ENCODE peak calls at places on chromosomes 6 and 20, in seven cellular contexts. L is OCI-LY7, N is stomach, F is IMR-90, O is tibial artery, X is lower lobe of right lung, P is neural progenitor cell. S is an unnamed sample.

GRCh38 chr6:111573892-111574800 is 31.5 kb downstream of the TRAF3IP2 start:
- DNase-seq in L (no peak), P (no peak), N (no peak), O (no peak), F (peak; percentile 98), X (no peak), S (peak; percentile 89)

GRCh38 chr20:4749326-4749725 is 27.6 kb downstream of the PRND start:
- DNase-seq in O (no peak), P (no peak), F (no peak), L (no peak), X (no peak), N (no peak), S (no peak)

GRCh38 chr20:6769953-6770831 is 2.7 kb downstream of the BMP2 start:
- DNase-seq in P (peak; percentile 64), F (no peak), X (peak; percentile 76), O (peak; percentile 29), N (peak; percentile 54), L (no peak), S (peak; percentile 75)

GRCh38 chr6:79802657-79803310 is 144.6 kb downstream of the ELOVL4 start:
- DNase-seq in O (no peak), X (no peak), P (no peak), L (no peak), N (no peak), F (no peak), S (no peak)

GRCh38 chr6:165774903-165775608 is 112.0 kb upstream of the PDE10A start:
- DNase-seq in P (no peak), X (no peak), N (no peak), O (no peak), L (no peak), F (no peak), S (no peak)

GRCh38 chr20:34815636-34816035 is 9.8 kb downstream of the NCOA6 start:
- DNase-seq in L (no peak), O (no peak), F (peak; percentile 33), P (no peak), X (no peak), N (no peak), S (peak; percentile 69)

GRCh38 chr6:145813285-145814034 is 1.1 kb downstream of the FBXO30 start:
- DNase-seq in O (no peak), X (no peak), P (no peak), N (no peak), L (peak; percentile 20), F (peak; percentile 84), S (peak; percentile 80)

GRCh38 chr6:136594671-136595070 is 44.4 kb upstream of the MAP7 start:
- DNase-seq in F (no peak), P (no peak), N (no peak), O (no peak), X (no peak), L (no peak), S (no peak)

GRCh38 chr6:126302191-126302590 is 37.7 kb upstream of the CENPW start:
- DNase-seq in O (no peak), X (no peak), P (no peak), L (no peak), N (no peak), F (no peak), S (no peak)

GRCh38 chr6:163533443-163533842 is 118.9 kb downstream of the QKI start:
- DNase-seq in O (no peak), X (no peak), L (no peak), N (no peak), F (peak; percentile 97), P (no peak), S (peak; percentile 80)

GRCh38 chr6:170231496-170232185 is 59.2 kb downstream of the DLL1 start:
- DNase-seq in O (no peak), P (peak; percentile 64), F (peak; percentile 6), L (no peak), N (no peak), X (no peak), S (no peak)

GRCh38 chr6:28988536-28989415 is 16.3 kb downstream of the ZNF311 start:
- DNase-seq in N (peak; percentile 39), O (no peak), F (peak; percentile 61), L (no peak), X (peak; percentile 79), P (peak; percentile 95), S (peak; percentile 39)

GRCh38 chr6:45320349-45320748 is 7.8 kb upstream of the RUNX2 start:
- DNase-seq in P (no peak), X (no peak), N (no peak), F (no peak), L (no peak), O (no peak), S (no peak)

GRCh38 chr6:45419574-45420082 is 41.9 kb upstream of the SUPT3H start:
- DNase-seq in O (no peak), F (no peak), N (peak; percentile 66), L (peak; percentile 21), X (peak; percentile 83), P (peak; percentile 82), S (peak; percentile 81)

GRCh38 chr6:28542440-28543293 is 17.0 kb downstream of the GPX5 start:
- DNase-seq in L (peak; percentile 60), O (no peak), N (no peak), F (peak; percentile 91), P (peak; percentile 97), X (peak; percentile 64), S (peak; percentile 86)

GRCh38 chr20:40689943-40690835 is 1.2 kb upstream of the MAFB start:
- DNase-seq in O (peak; percentile 94), N (peak; percentile 90), F (peak; percentile 79), X (peak; percentile 96), L (peak; percentile 71), P (peak; percentile 96), S (peak; percentile 99)

GRCh38 chr6:18307006-18307405 is 42.7 kb upstream of the DEK start:
- DNase-seq in O (no peak), L (no peak), X (no peak), F (peak; percentile 48), N (no peak), P (no peak), S (no peak)

GRCh38 chr6:77468939-77469338 is 5.6 kb upstream of the HTR1B start:
- DNase-seq in F (no peak), O (no peak), X (no peak), L (no peak), N (no peak), P (no peak), S (no peak)

GRCh38 chr6:2385584-2385983 is 140.2 kb upstream of the GMDS start:
- DNase-seq in L (no peak), O (no peak), F (no peak), P (no peak), N (no peak), X (no peak), S (no peak)

GRCh38 chr6:84414531-84414930 is 187.1 kb upstream of the CEP162 start:
- DNase-seq in N (no peak), P (no peak), X (no peak), F (no peak), L (no peak), O (no peak), S (no peak)

GRCh38 chr6:84417261-84417660 is 189.8 kb upstream of the CEP162 start:
- DNase-seq in F (peak; percentile 20), N (no peak), O (no peak), L (no peak), P (no peak), X (no peak), S (peak; percentile 62)

GRCh38 chr6:84415068-84415467 is 187.6 kb upstream of the CEP162 start:
- DNase-seq in N (no peak), F (no peak), O (no peak), P (no peak), X (no peak), L (no peak), S (no peak)

GRCh38 chr6:84415517-84415916 is 188.1 kb upstream of the CEP162 start:
- DNase-seq in L (no peak), F (no peak), X (no peak), N (no peak), P (no peak), O (no peak), S (no peak)

GRCh38 chr6:84416043-84416657 is 188.7 kb upstream of the CEP162 start:
- DNase-seq in L (no peak), X (no peak), O (no peak), P (no peak), F (no peak), N (no peak), S (peak; percentile 9)
- H3K27ac ChIP-seq in L (no peak overlapping the region), X (no peak overlapping the region), O (peak overlapping the region; percentile 8), P (no peak overlapping the region), F (no peak overlapping the region), N (no peak overlapping the region), S (no peak overlapping the region)

DNA sequence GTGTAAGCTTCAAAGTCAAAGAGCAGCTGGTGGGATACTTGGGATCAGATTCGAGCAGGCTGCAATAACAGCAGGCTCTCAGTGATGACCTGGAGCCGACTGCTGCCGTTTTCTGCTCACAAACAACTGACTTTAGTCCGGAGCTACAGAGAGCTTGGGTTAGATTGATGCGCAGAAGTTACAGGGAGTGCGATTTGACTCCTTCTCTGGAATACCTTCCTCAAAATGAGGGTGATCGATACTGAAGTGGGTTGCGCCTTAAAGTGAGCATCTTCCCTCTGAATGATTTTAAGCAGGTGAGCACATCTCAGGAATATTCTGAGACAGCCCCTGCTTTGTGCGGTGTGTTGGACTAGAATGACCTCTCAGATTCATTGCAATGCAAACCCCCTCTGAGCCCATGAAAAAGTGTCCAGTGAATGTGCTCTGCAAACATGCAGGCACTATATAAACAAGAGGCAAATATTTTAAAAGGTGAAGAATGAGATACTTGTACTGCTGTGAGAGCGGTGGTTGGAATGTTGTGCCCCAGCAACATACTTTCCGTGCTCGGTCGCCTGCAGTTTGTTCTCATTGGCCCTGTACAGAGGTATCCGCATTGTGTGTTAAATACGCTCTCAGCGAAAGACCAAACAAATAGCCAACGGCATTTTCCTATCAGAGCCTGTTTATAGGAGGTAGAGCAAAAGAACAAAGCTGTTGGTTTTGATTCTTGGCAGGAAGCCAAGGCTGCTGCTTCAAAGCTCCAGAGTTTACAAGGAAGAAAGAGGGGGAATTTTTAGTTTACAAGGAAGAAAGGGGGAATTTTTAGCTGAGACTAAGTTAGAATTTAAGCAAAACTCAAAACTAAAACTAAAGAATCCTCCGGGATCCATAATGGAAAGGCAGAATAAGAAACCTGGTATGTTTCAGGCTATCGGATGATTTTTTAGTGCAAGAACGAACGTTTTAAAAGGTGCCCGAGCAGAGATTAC is 67.7 kb downstream of the PHACTR2 start:
- DNase-seq in O (no peak), N (peak; percentile 57), P (peak; percentile 65), L (no peak), F (peak; percentile 76), X (peak; percentile 72), S (peak; percentile 66)
- H3K27ac ChIP-seq in O (peak overlapping the region; percentile 65), N (peak overlapping the region; percentile 82), P (no peak overlapping the region), L (no peak overlapping the region), F (peak overlapping the region; percentile 88), X (peak overlapping the region; percentile 71), S (no peak overlapping the region)

GRCh38 chr6:55643868-55644267 is 64.9 kb upstream of the HMGCLL1 start:
- DNase-seq in L (no peak), P (no peak), O (no peak), F (peak; percentile 62), X (no peak), N (no peak), S (no peak)
- H3K27ac ChIP-seq in L (no peak overlapping the region), P (no peak overlapping the region), O (no peak overlapping the region), F (no peak overlapping the region), X (no peak overlapping the region), N (no peak overlapping the region), S (no peak overlapping the region)

DNA sequence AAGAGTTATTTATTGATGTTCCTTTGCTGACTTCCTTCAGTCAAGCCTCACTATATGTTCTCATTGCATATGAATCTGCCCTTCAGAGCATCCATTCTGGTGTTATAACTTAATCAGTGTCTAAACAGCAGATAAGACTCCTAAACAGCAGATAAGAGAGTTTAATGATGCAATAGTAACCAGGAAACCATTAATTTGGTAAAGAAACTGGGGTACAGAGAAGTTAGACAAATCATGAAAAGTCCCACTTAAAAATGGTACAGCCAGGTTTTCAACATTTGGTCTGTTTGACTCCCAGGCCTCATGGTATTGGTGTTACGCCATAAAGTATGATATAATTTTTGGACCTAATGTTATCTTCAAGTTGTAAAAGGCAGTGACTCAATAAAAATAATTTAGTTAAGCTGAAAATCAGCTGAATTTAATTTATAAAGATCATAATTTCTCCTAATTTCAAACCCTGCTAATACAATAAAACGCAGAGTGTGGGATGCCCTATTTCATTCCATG is 127.4 kb upstream of the DST start:
- DNase-seq in N (no peak), F (peak; percentile 45), L (no peak), X (no peak), O (no peak), P (no peak), S (peak; percentile 44)
- H3K27ac ChIP-seq in N (no peak overlapping the region), F (no peak overlapping the region), L (no peak overlapping the region), X (no peak overlapping the region), O (no peak overlapping the region), P (no peak overlapping the region), S (peak overlapping the region; percentile 29)

S was measured in osteoblast.